ENCODE peak calls at places on chromosomes 13 and 19, in ten cellular contexts. One of them, this sample, is unnamed.

GRCh38 chr19:42693760-42694350 is 46.4 kb downstream of the PSG3 start:
- DNase-seq in fibroblast of pulmonary artery: peak
- DNase-seq in HFF-Myc: peak
- DNase-seq in glutamatergic neuron: peak
- DNase-seq in heart right ventricle: no peak
- DNase-seq in IMR-90: peak
- DNase-seq in ascending aorta: no peak
- DNase-seq in lower leg skin: no peak
- DNase-seq in right lobe of liver: peak
- DNase-seq in cardiac fibroblast: peak
- DNase-seq in this sample: peak

GRCh38 chr19:9941236-9941635 is 4.9 kb upstream of the OLFM2 start:
- DNase-seq in cardiac fibroblast: peak
- DNase-seq in heart right ventricle: no peak
- DNase-seq in IMR-90: peak
- DNase-seq in right lobe of liver: no peak
- DNase-seq in lower leg skin: no peak
- DNase-seq in fibroblast of pulmonary artery: no peak
- DNase-seq in HFF-Myc: no peak
- DNase-seq in ascending aorta: no peak
- DNase-seq in glutamatergic neuron: no peak
- DNase-seq in this sample: no peak

GRCh38 chr13:36858285-36858684 is 39.3 kb downstream of the RFXAP start:
- DNase-seq in IMR-90: peak
- DNase-seq in fibroblast of pulmonary artery: peak
- DNase-seq in glutamatergic neuron: no peak
- DNase-seq in right lobe of liver: no peak
- DNase-seq in heart right ventricle: no peak
- DNase-seq in lower leg skin: no peak
- DNase-seq in ascending aorta: no peak
- DNase-seq in HFF-Myc: peak
- DNase-seq in cardiac fibroblast: peak
- DNase-seq in this sample: peak

GRCh38 chr13:96768524-96768923 is 225.8 kb downstream of the OXGR1 start:
- DNase-seq in glutamatergic neuron: no peak
- DNase-seq in IMR-90: no peak
- DNase-seq in ascending aorta: no peak
- DNase-seq in lower leg skin: no peak
- DNase-seq in HFF-Myc: no peak
- DNase-seq in cardiac fibroblast: no peak
- DNase-seq in heart right ventricle: no peak
- DNase-seq in fibroblast of pulmonary artery: no peak
- DNase-seq in right lobe of liver: no peak
- DNase-seq in this sample: no peak

GRCh38 chr19:44648536-44649370 is 5.0 kb downstream of the PVR start:
- DNase-seq in lower leg skin: no peak
- DNase-seq in cardiac fibroblast: peak
- DNase-seq in IMR-90: peak
- DNase-seq in right lobe of liver: peak
- DNase-seq in HFF-Myc: no peak
- DNase-seq in ascending aorta: no peak
- DNase-seq in glutamatergic neuron: no peak
- DNase-seq in fibroblast of pulmonary artery: peak
- DNase-seq in heart right ventricle: peak
- DNase-seq in this sample: no peak

GRCh38 chr13:79812070-79812850 is 331.3 kb downstream of the NDFIP2 start:
- DNase-seq in cardiac fibroblast: no peak
- DNase-seq in right lobe of liver: no peak
- DNase-seq in lower leg skin: no peak
- DNase-seq in glutamatergic neuron: no peak
- DNase-seq in heart right ventricle: no peak
- DNase-seq in HFF-Myc: no peak
- DNase-seq in ascending aorta: no peak
- DNase-seq in IMR-90: no peak
- DNase-seq in fibroblast of pulmonary artery: no peak
- DNase-seq in this sample: no peak

GRCh38 chr13:24341439-24341838 is 32.1 kb downstream of the C1QTNF9 start:
- DNase-seq in right lobe of liver: no peak
- DNase-seq in HFF-Myc: peak
- DNase-seq in fibroblast of pulmonary artery: no peak
- DNase-seq in glutamatergic neuron: no peak
- DNase-seq in cardiac fibroblast: peak
- DNase-seq in ascending aorta: no peak
- DNase-seq in heart right ventricle: no peak
- DNase-seq in IMR-90: peak
- DNase-seq in lower leg skin: no peak
- DNase-seq in this sample: no peak

GRCh38 chr13:27401210-27401609 is 23.2 kb upstream of the GTF3A start:
- DNase-seq in HFF-Myc: no peak
- DNase-seq in glutamatergic neuron: no peak
- DNase-seq in lower leg skin: no peak
- DNase-seq in IMR-90: no peak
- DNase-seq in ascending aorta: no peak
- DNase-seq in cardiac fibroblast: no peak
- DNase-seq in fibroblast of pulmonary artery: no peak
- DNase-seq in heart right ventricle: no peak
- DNase-seq in right lobe of liver: no peak
- DNase-seq in this sample: no peak

GRCh38 chr13:75566658-75567057 is 17.1 kb downstream of the UCHL3 start:
- DNase-seq in cardiac fibroblast: peak
- DNase-seq in IMR-90: peak
- DNase-seq in heart right ventricle: no peak
- DNase-seq in lower leg skin: no peak
- DNase-seq in ascending aorta: no peak
- DNase-seq in right lobe of liver: no peak
- DNase-seq in HFF-Myc: no peak
- DNase-seq in glutamatergic neuron: no peak
- DNase-seq in fibroblast of pulmonary artery: peak
- DNase-seq in this sample: peak

GRCh38 chr19:45640849-45641273 is 1.7 kb upstream of the EML2 start:
- DNase-seq in ascending aorta: no peak
- DNase-seq in right lobe of liver: no peak
- DNase-seq in heart right ventricle: no peak
- DNase-seq in HFF-Myc: no peak
- DNase-seq in lower leg skin: peak
- DNase-seq in glutamatergic neuron: no peak
- DNase-seq in fibroblast of pulmonary artery: no peak
- DNase-seq in cardiac fibroblast: no peak
- DNase-seq in IMR-90: no peak
- DNase-seq in this sample: no peak

GRCh38 chr13:49287995-49288394 is 40.3 kb downstream of the CDADC1 start:
- DNase-seq in fibroblast of pulmonary artery: no peak
- DNase-seq in cardiac fibroblast: no peak
- DNase-seq in IMR-90: no peak
- DNase-seq in heart right ventricle: no peak
- DNase-seq in HFF-Myc: no peak
- DNase-seq in ascending aorta: no peak
- DNase-seq in right lobe of liver: no peak
- DNase-seq in lower leg skin: no peak
- DNase-seq in glutamatergic neuron: no peak
- DNase-seq in this sample: no peak

GRCh38 chr13:80571346-80572307 is 230.7 kb upstream of the SPRY2 start:
- DNase-seq in cardiac fibroblast: no peak
- DNase-seq in HFF-Myc: no peak
- DNase-seq in glutamatergic neuron: no peak
- DNase-seq in fibroblast of pulmonary artery: no peak
- DNase-seq in right lobe of liver: no peak
- DNase-seq in heart right ventricle: no peak
- DNase-seq in ascending aorta: no peak
- DNase-seq in IMR-90: no peak
- DNase-seq in lower leg skin: no peak
- DNase-seq in this sample: no peak

DNA sequence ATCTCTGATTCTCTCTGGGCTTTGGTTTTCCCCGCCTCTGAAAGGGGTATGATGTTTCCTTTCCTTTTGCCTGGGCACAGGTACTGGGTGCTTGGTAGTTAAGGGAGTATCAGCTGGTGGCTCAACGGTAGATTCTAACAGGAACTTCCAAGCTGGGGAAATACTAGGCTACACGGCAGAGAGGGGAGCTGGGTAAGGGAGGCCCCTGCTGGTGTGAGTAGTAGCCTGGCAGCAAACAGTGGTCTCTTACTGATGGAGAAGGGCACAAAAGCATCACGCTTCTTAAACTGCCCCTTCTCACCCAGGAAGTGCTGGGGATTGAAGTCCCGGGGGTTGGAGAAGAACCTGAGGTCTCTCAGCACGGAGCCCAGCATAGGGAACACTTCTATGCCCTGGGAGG is 26.9 kb upstream of the CYP2A7 start:
- DNase-seq in right lobe of liver: peak
- DNase-seq in fibroblast of pulmonary artery: no peak
- DNase-seq in heart right ventricle: peak
- DNase-seq in HFF-Myc: no peak
- DNase-seq in ascending aorta: no peak
- DNase-seq in glutamatergic neuron: peak
- DNase-seq in IMR-90: no peak
- DNase-seq in lower leg skin: no peak
- DNase-seq in cardiac fibroblast: no peak
- DNase-seq in this sample: no peak
- TF ChIP-seq CTCF in right lobe of liver: no peak
- TF ChIP-seq CTCF in fibroblast of pulmonary artery: no peak
- TF ChIP-seq CTCF in heart right ventricle: no peak
- TF ChIP-seq CTCF in HFF-Myc: no peak
- TF ChIP-seq CTCF in ascending aorta: no peak
- TF ChIP-seq CTCF in glutamatergic neuron: no peak
- TF ChIP-seq CTCF in IMR-90: no peak
- TF ChIP-seq CTCF in lower leg skin: no peak
- TF ChIP-seq CTCF in cardiac fibroblast: peak
- TF ChIP-seq CTCF in this sample: peak

DNA sequence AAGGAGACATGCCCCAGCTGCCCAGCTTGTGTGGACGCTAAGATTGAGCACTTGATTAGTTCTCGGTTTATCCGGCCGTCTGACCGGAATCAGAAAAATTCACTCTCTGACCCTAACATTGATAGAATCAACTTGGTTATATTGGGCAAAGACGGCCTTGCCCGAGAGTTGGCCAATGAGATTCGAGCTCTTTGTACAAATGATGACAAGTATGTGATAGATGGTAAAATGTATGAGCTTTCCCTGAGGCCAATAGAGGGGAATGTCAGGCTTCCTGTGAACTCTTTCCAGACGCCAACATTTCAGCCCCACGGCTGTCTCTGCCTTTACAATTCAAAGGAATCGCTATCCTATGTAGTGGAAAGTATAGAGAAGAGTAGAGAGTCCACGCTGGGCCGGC is 59.5 kb downstream of the ARHGAP35 start:
- DNase-seq in cardiac fibroblast: no peak
- DNase-seq in ascending aorta: no peak
- DNase-seq in fibroblast of pulmonary artery: no peak
- DNase-seq in heart right ventricle: no peak
- DNase-seq in IMR-90: no peak
- DNase-seq in glutamatergic neuron: no peak
- DNase-seq in right lobe of liver: peak
- DNase-seq in HFF-Myc: no peak
- DNase-seq in lower leg skin: peak
- DNase-seq in this sample: no peak
- TF ChIP-seq CTCF in cardiac fibroblast: no peak
- TF ChIP-seq CTCF in ascending aorta: no peak
- TF ChIP-seq CTCF in fibroblast of pulmonary artery: no peak
- TF ChIP-seq CTCF in heart right ventricle: no peak
- TF ChIP-seq CTCF in IMR-90: no peak
- TF ChIP-seq CTCF in glutamatergic neuron: no peak
- TF ChIP-seq CTCF in right lobe of liver: no peak
- TF ChIP-seq CTCF in HFF-Myc: no peak
- TF ChIP-seq CTCF in lower leg skin: no peak
- TF ChIP-seq CTCF in this sample: no peak

DNA sequence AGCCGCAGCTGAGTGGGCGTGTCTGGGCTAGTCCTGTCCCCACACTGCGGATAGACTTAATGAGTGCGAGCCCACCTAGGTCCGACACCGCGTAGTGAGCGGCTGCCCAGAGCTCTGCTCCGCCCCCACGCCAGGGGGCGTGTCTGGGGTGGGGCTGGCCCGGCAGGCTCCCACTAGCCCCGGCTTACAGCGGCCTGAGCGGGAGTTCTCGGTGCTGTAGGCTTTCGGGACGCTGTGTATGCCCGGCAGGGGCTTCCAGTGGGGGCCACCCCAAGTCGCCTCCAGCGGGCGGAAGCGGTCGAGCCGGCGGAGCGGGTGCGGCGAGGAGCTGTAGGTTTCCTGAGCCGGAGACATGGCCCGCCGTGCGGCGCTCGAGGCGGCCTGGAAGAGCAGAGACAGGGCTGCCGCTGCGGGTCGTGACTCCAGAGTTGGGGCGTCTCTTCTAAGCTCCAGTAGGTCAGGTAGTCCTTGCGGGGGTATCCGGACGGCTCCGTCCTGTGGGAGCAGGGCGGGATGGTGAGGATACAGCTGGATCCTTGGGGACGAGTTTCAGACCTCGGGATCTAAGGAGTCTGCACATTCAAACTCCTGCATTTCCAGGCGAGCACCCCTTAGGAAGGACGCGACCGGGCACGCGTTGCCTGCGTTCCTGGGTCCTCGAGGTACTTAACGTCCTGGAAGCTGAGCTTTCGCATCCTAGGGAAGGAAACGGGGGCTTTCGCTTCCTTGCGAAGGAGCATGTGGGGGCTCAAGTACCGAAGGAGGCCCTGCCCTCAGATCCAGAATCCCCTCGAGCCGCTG is 1.2 kb downstream of the CGB7 start:
- DNase-seq in HFF-Myc: no peak
- DNase-seq in heart right ventricle: peak
- DNase-seq in right lobe of liver: peak
- DNase-seq in ascending aorta: no peak
- DNase-seq in fibroblast of pulmonary artery: peak
- DNase-seq in IMR-90: peak
- DNase-seq in lower leg skin: peak
- DNase-seq in cardiac fibroblast: peak
- DNase-seq in glutamatergic neuron: peak
- DNase-seq in this sample: no peak
- TF ChIP-seq CTCF in HFF-Myc: peak
- TF ChIP-seq CTCF in heart right ventricle: no peak
- TF ChIP-seq CTCF in right lobe of liver: peak
- TF ChIP-seq CTCF in ascending aorta: peak
- TF ChIP-seq CTCF in fibroblast of pulmonary artery: peak
- TF ChIP-seq CTCF in IMR-90: peak
- TF ChIP-seq CTCF in lower leg skin: no peak
- TF ChIP-seq CTCF in cardiac fibroblast: peak
- TF ChIP-seq CTCF in glutamatergic neuron: peak
- TF ChIP-seq CTCF in this sample: peak

GRCh38 chr13:83940742-83941141 is 58.5 kb upstream of the SLITRK1 start:
- DNase-seq in cardiac fibroblast: peak
- DNase-seq in HFF-Myc: no peak
- DNase-seq in heart right ventricle: no peak
- DNase-seq in glutamatergic neuron: no peak
- DNase-seq in ascending aorta: no peak
- DNase-seq in right lobe of liver: no peak
- DNase-seq in lower leg skin: no peak
- DNase-seq in fibroblast of pulmonary artery: peak
- DNase-seq in IMR-90: no peak
- DNase-seq in this sample: no peak
- TF ChIP-seq CTCF in cardiac fibroblast: no peak
- TF ChIP-seq CTCF in HFF-Myc: no peak
- TF ChIP-seq CTCF in heart right ventricle: no peak
- TF ChIP-seq CTCF in glutamatergic neuron: no peak
- TF ChIP-seq CTCF in ascending aorta: no peak
- TF ChIP-seq CTCF in right lobe of liver: no peak
- TF ChIP-seq CTCF in lower leg skin: no peak
- TF ChIP-seq CTCF in fibroblast of pulmonary artery: no peak
- TF ChIP-seq CTCF in IMR-90: no peak
- TF ChIP-seq CTCF in this sample: no peak

DNA sequence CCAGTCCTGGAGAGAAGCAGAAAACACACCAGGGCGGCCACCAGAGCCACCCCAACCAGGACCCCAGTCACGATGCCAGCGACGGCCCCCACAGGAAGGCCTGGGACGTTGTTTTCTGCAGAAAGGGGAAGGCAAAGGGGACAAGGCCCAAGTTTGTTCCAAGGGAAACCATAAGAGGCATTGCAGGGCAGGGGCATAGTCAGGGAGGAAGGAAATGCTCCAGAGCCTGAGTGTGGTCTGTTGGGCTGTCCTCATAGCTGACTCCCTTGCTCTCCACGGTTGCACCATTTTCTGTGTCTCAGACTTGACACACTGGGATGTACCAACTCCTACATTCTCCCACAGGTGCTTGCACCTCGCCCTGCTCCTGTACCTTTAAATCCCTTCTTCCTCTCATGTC is 5.2 kb downstream of the CEACAM4 start:
- DNase-seq in right lobe of liver: no peak
- DNase-seq in lower leg skin: no peak
- DNase-seq in IMR-90: no peak
- DNase-seq in ascending aorta: no peak
- DNase-seq in glutamatergic neuron: no peak
- DNase-seq in HFF-Myc: no peak
- DNase-seq in heart right ventricle: no peak
- DNase-seq in cardiac fibroblast: no peak
- DNase-seq in fibroblast of pulmonary artery: no peak
- DNase-seq in this sample: no peak
- TF ChIP-seq CTCF in right lobe of liver: no peak
- TF ChIP-seq CTCF in lower leg skin: no peak
- TF ChIP-seq CTCF in IMR-90: no peak
- TF ChIP-seq CTCF in ascending aorta: no peak
- TF ChIP-seq CTCF in glutamatergic neuron: no peak
- TF ChIP-seq CTCF in HFF-Myc: no peak
- TF ChIP-seq CTCF in heart right ventricle: no peak
- TF ChIP-seq CTCF in cardiac fibroblast: no peak
- TF ChIP-seq CTCF in fibroblast of pulmonary artery: no peak
- TF ChIP-seq CTCF in this sample: no peak

This sample was measured in astrocyte of the cerebellum.